ENCODE peak calls at places on chromosomes 12 and 14, in eight cellular contexts. L, C, Z, X, E, F, Q and O are unnamed samples. For H3K4me1, the result is how much of the 10 kb centered on the place peaks cover.

GRCh38 chr14:68591786-68592185 is 201.1 kb downstream of the ZFP36L1 start:
- ATAC-seq in E (no peak), L (no peak), F (no peak), Q (no peak), Z (no peak), X (no peak), C (no peak), O (no peak)

GRCh38 chr14:96511146-96511545 is 9.0 kb downstream of the PAPOLA start:
- ATAC-seq in L (no peak), X (no peak), F (no peak), C (no peak), Q (no peak), E (no peak), Z (no peak), O (no peak)

GRCh38 chr12:78562358-78563205 is 302.0 kb upstream of the SYT1 start:
- ATAC-seq in C (peak), F (peak), X (peak), L (no peak), E (no peak), Z (peak), Q (no peak), O (no peak)

GRCh38 chr12:121793836-121794531 is 496 bp upstream of the RHOF start:
- ATAC-seq in E (peak), C (peak), Q (peak), L (peak), X (peak), Z (peak), F (peak), O (peak)

GRCh38 chr14:21233457-21234076 is 35.7 kb downstream of the HNRNPC start:
- ATAC-seq in C (peak), X (peak), Q (peak), Z (peak), F (peak), L (peak), E (no peak), O (no peak)

GRCh38 chr12:113634982-113635381 is 163.3 kb upstream of the LHX5 start:
- ATAC-seq in X (no peak), C (no peak), F (no peak), Q (no peak), E (no peak), Z (no peak), L (no peak), O (no peak)

GRCh38 chr14:104399432-104400155 is 180.0 kb upstream of the C14orf180 start:
- ATAC-seq in F (peak), L (no peak), Q (no peak), E (no peak), C (no peak), Z (no peak), X (no peak), O (no peak)

GRCh38 chr12:90028620-90029051 is 320.0 kb upstream of the ATP2B1 start:
- ATAC-seq in L (no peak), C (no peak), E (no peak), Z (no peak), F (peak), Q (no peak), X (no peak), O (no peak)

GRCh38 chr12:123945441-123946151 is 27.0 kb downstream of the CCDC92 start:
- ATAC-seq in Q (no peak), Z (no peak), C (no peak), L (no peak), X (no peak), E (no peak), F (no peak), O (no peak)

GRCh38 chr14:66105819-66106218 is 380.4 kb upstream of the CCDC196 start:
- ATAC-seq in C (no peak), Q (no peak), F (peak), L (peak), X (no peak), E (no peak), Z (no peak), O (no peak)

GRCh38 chr14:95254356-95254755 is 65.4 kb downstream of the CLMN start:
- ATAC-seq in Q (no peak), E (no peak), F (no peak), X (no peak), L (peak), C (no peak), Z (no peak), O (no peak)

GRCh38 chr12:2126676-2127406 is 74.1 kb downstream of the CACNA1C start:
- ATAC-seq in C (no peak), Z (no peak), X (no peak), E (no peak), Q (no peak), F (no peak), L (no peak), O (no peak)

GRCh38 chr12:54631988-54632728 is 2.5 kb downstream of the LACRT start:
- ATAC-seq in F (no peak), L (no peak), Z (peak), X (peak), C (peak), E (no peak), Q (no peak), O (no peak)

GRCh38 chr14:61417141-61417540 is 95.8 kb downstream of the PRKCH start:
- ATAC-seq in F (peak), C (no peak), Q (no peak), E (no peak), X (no peak), Z (no peak), L (no peak), O (no peak)

GRCh38 chr12:124509676-124510300 is 57.6 kb downstream of the NCOR2 start:
- ATAC-seq in X (no peak), E (peak), C (peak), F (peak), Q (peak), L (no peak), Z (no peak), O (peak)

GRCh38 chr14:89841855-89842254 is 112.7 kb downstream of the EFCAB11 start:
- ATAC-seq in C (no peak), L (no peak), E (no peak), Q (no peak), F (no peak), X (peak), Z (peak), O (no peak)

GRCh38 chr12:13713746-13714400 is 267.5 kb downstream of the GRIN2B start:
- ATAC-seq in Q (no peak), L (no peak), E (no peak), Z (no peak), C (no peak), F (peak), X (no peak), O (no peak)

GRCh38 chr12:80201908-80202307 is 102.6 kb downstream of the OTOGL start:
- ATAC-seq in Z (no peak), L (no peak), C (no peak), X (no peak), F (no peak), Q (no peak), E (no peak), O (no peak)

GRCh38 chr14:33612184-33612479 is 338.7 kb downstream of the EGLN3 start:
- ATAC-seq in L (no peak), E (no peak), C (no peak), F (no peak), X (peak), Z (no peak), Q (no peak), O (no peak)

GRCh38 chr14:50070230-50070629 is 46.1 kb downstream of the VCPKMT start:
- ATAC-seq in F (no peak), Q (no peak), C (no peak), L (no peak), X (no peak), E (no peak), Z (no peak), O (no peak)

GRCh38 chr12:117518594-117519270 is 157.3 kb upstream of the NOS1 start:
- ATAC-seq in C (peak), L (peak), X (no peak), E (no peak), F (no peak), Z (no peak), Q (no peak), O (no peak)

GRCh38 chr14:33588771-33589170 is 362.1 kb downstream of the EGLN3 start:
- ATAC-seq in F (no peak), C (no peak), E (no peak), Q (no peak), X (no peak), L (no peak), Z (no peak), O (no peak)

GRCh38 chr12:81333812-81334211 is 255.9 kb downstream of the ACSS3 start:
- ATAC-seq in X (no peak), Z (no peak), E (no peak), Q (no peak), L (no peak), C (no peak), F (no peak), O (no peak)

GRCh38 chr12:81800298-81801148 is 41.4 kb upstream of the PPFIA2 start:
- ATAC-seq in E (no peak), L (no peak), X (peak), Q (no peak), Z (no peak), C (no peak), F (peak), O (peak)

GRCh38 chr12:11954181-11954580 is 116.6 kb upstream of the BCL2L14 start:
- ATAC-seq in L (no peak), Q (no peak), E (no peak), C (no peak), F (peak), Z (no peak), X (no peak), O (no peak)

GRCh38 chr12:124655317-124656213 is 88.2 kb upstream of the NCOR2 start:
- ATAC-seq in X (peak), F (no peak), Z (no peak), L (peak), E (peak), C (no peak), Q (peak), O (peak)

GRCh38 chr14:64998455-64998931 is 11.8 kb downstream of the FNTB start:
- ATAC-seq in Q (no peak), X (no peak), L (no peak), C (no peak), F (peak), Z (no peak), E (no peak), O (no peak)

GRCh38 chr12:124477109-124477915 is 90.1 kb downstream of the NCOR2 start:
- ATAC-seq in E (no peak), Q (no peak), C (no peak), X (no peak), F (no peak), Z (no peak), L (no peak), O (no peak)

GRCh38 chr14:35159742-35160409 is 37.5 kb downstream of the PRORP start:
- ATAC-seq in Z (peak), C (peak), Q (peak), L (no peak), E (peak), X (no peak), F (peak), O (no peak)
- TF ChIP-seq POLR2AphosphoS5 in Z (peak), C (no peak), Q (no peak), L (peak), E (peak), X (no peak), F (no peak), O (peak)

GRCh38 chr12:94558612-94559011 is 91.7 kb downstream of the TMCC3 start:
- ATAC-seq in L (no peak), F (no peak), Z (no peak), X (no peak), E (no peak), C (no peak), Q (no peak), O (no peak)
- H3K4me1 ChIP-seq in L (under half), F (under half), Z (under half), X (under half), E (under half), C (under half), Q (under half), O (under half)

GRCh38 chr12:51598156-51598555 is 7.1 kb downstream of the SCN8A start:
- ATAC-seq in F (no peak), Q (no peak), E (no peak), Z (no peak), L (no peak), C (no peak), X (no peak), O (no peak)
- TF ChIP-seq POLR2AphosphoS5 in F (no peak), Q (no peak), E (no peak), Z (no peak), L (no peak), C (no peak), X (no peak), O (no peak)

GRCh38 chr14:80946187-80946586 is 4.6 kb upstream of the CEP128 start:
- ATAC-seq in Q (no peak), E (no peak), Z (no peak), X (no peak), L (no peak), C (no peak), F (no peak), O (no peak)

GRCh38 chr14:80944861-80945617 is 3.5 kb upstream of the CEP128 start:
- ATAC-seq in C (no peak), X (no peak), F (no peak), Z (no peak), L (no peak), Q (no peak), E (no peak), O (no peak)

GRCh38 chr14:80942158-80942738 is 710 bp upstream of the CEP128 start:
- ATAC-seq in F (peak), Z (no peak), X (no peak), C (peak), E (no peak), L (no peak), Q (peak), O (no peak)

GRCh38 chr14:80948291-80948690 is 6.8 kb upstream of the CEP128 start:
- ATAC-seq in F (no peak), Z (no peak), Q (no peak), C (no peak), E (no peak), X (no peak), L (no peak), O (no peak)

GRCh38 chr14:80946797-80947196 is 5.3 kb upstream of the CEP128 start:
- ATAC-seq in X (no peak), Q (no peak), Z (no peak), L (no peak), F (no peak), C (no peak), E (no peak), O (no peak)
- H3K4me1 ChIP-seq in X (under half), Q (under half), Z (under half), L (under half), F (under half), C (under half), E (under half), O (under half)

DNA sequence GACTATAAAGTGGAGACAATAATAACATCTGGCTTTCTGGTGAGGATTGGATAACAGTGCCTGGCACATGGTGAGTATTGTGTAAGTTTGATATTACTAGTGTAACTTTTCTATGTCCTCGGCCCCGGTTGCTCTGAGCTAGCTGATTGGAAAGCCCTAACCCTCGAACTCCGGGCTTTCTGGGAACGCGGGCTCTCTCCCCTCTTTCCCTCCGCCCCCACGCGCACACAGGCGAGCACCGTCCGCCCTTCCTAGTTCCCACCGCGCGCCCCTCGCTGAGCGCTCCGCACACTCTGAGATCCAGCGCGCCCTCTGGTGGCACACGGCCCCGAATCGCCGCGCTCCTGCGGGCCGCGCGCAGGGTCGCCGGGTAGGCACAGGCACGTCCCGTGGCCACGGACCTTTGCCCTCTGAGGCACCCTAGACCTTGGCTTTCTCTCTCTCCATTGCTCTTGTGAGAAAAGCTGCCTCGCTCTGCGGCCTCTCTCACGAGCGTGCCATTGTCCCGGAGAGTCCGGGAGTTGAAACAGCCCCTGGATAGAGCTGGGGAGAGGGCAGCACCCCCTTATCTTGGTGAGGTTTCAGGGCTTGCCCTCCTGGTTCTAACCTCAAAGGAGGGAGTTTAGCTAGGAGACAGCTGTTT is 23.2 kb upstream of the ESRRB start:
- ATAC-seq in F (peak), Z (peak), L (peak), E (peak), Q (peak), C (peak), X (peak), O (peak)
- TF ChIP-seq POLR2AphosphoS5 in F (no peak), Z (no peak), L (no peak), E (no peak), Q (no peak), C (no peak), X (no peak), O (no peak)

DNA sequence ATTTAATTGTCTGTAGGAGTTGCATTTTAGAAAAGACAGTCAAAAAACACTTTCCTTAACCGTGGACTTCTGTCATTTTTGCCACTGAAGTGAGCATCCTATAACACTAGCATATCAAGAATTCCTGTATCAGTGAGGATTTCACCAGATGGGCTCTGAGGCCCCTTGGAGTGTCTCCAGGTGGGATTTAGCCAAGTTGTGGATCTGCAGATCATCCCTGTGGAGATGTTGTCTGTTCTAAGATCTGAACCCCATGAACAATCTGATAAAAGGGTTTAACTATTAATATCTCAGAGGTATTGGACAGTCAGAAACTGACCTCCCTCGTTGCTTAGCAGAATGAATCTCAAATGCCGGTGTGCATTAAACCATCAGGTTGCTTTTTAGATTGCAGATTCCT is 165.0 kb upstream of the SRRM4 start:
- ATAC-seq in Z (no peak), F (no peak), L (no peak), Q (no peak), E (no peak), X (no peak), C (no peak), O (no peak)
- H3K4me1 ChIP-seq in Z (under half), F (under half), L (under half), Q (under half), E (under half), X (under half), C (under half), O (under half)

DNA sequence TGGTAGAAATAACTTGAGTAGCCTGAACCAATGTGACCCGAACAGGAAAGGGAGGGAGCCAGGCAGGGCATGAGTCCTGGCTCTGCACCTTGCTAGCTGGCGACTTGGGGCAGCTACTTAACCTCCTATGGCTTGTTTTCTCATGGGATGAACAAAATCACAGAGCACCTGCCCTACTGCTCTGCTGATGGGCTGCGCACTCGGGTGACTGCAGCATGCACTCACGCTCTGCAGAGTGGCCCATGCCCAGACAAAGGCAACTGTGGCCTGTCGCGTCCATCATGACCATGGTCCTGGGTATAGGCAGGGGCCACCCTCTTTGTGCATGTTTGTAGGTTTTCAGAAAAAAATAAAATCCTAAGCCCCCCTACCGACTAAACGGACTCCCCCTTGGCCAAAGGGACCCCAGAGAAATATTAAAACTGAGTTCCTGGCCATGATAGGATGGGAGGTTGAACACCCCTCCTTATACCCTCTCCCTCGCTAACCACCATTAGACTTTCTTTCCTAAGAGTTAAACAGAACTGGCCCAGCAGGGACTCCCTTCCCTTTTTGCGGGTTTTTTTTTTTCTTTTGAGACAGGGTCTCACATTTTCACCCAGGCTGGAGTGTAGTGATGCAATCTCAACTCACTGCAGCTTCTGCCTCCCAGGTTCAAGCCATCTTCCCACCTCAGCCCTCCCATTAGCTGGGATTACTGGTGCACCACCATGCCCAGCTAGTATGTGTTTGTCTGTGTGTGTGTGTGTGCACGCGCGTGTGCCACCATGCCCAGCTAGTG is 32.5 kb downstream of the VWF start:
- ATAC-seq in F (no peak), L (no peak), C (no peak), Z (no peak), E (no peak), X (no peak), Q (no peak), O (no peak)
- TF ChIP-seq POLR2AphosphoS5 in F (no peak), L (no peak), C (no peak), Z (no peak), E (no peak), X (no peak), Q (no peak), O (no peak)

GRCh38 chr14:91324606-91324950 is 80.1 kb upstream of the GPR68 start:
- ATAC-seq in F (no peak), X (no peak), E (no peak), L (no peak), Z (no peak), C (no peak), Q (no peak), O (no peak)
- H3K4me1 ChIP-seq in F (under half), X (under half), E (under half), L (under half), Z (under half), C (under half), Q (under half), O (under half)

DNA sequence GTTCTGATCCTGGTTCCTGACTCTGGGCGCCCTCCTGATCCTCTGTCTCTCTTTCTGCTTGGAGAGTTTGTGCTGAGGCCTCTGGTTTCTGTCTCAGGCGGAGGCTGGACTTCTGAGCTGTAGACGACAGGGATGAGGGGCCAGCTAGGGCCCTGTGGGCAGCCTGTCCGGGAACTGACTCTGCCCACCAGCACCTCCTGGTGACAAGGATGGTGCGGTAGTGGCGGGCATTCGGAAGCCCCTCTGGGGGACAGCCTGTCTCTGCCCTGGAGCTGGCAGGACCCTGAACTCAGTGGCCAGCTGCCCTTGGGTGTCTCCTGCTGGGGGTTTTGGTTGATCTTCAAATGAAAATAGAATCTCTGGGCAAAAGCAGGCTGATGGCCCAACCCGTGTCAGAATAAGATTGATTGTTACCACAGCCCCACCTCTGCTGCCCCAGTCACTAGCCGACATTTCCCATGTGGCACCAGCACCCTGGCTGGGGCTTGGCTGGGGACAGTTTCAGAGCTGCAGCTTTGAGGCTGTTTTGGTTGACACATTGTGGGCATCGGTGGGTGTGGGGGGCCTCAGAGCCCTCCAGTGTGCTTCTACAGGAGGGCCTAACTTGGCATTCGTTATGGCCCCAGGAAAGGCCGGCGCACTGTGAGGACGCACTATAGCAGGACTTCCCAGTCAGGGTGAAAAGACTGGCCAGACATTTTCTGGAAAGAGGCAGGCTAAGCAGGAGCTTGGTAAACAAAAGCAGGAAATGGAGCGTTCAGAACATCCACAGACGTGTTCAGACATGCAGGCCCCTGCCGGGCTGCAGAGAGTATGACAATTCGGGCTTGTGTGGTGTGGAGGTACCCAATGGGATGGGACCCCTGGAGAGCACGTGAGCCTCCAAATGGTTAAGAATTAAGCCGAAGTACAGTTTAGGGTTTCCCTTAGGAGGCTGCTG is 16.1 kb downstream of the KRT80 start:
- ATAC-seq in C (peak), E (peak), X (peak), Z (peak), Q (peak), F (peak), L (no peak), O (peak)
- TF ChIP-seq POLR2AphosphoS5 in C (no peak), E (no peak), X (no peak), Z (no peak), Q (no peak), F (no peak), L (no peak), O (peak)

GRCh38 chr12:116474899-116475298 is 84.3 kb upstream of the MAP1LC3B2 start:
- ATAC-seq in E (no peak), Z (no peak), X (no peak), Q (no peak), C (no peak), L (no peak), F (no peak), O (no peak)
- H3K4me1 ChIP-seq in E (under half), Z (under half), X (under half), Q (under half), C (under half), L (under half), F (under half), O (under half)